ENCODE peak calls at places on chromosome 7, in five cellular contexts. L is CD4-positive, alpha-beta memory T cell; C is Panc1; Q is brain microvascular endothelial cell; G is CD8-positive, alpha-beta memory T cell. R is an unnamed sample.
A peak's percentile ranks its signal among the peaks of the same experiment; 100 is the strongest.

GRCh38 chr7:12635830-12636229 is 51.6 kb upstream of the ARL4A start:
- DNase-seq in L (no peak), C (no peak), Q (no peak), G (peak; percentile 26), R (no peak)

GRCh38 chr7:51467384-51468017 is 150.9 kb upstream of the COBL start:
- DNase-seq in L (no peak), C (no peak), Q (no peak), G (peak; percentile 62), R (no peak)

GRCh38 chr7:148963583-148964509 is 64.5 kb downstream of the PDIA4 start:
- DNase-seq in L (no peak), C (no peak), Q (peak; percentile 7), G (no peak), R (no peak)

GRCh38 chr7:31421607-31422006 is 81.1 kb upstream of the NEUROD6 start:
- DNase-seq in L (no peak), C (no peak), Q (no peak), G (no peak), R (no peak)

GRCh38 chr7:2008936-2009540 is 223.7 kb downstream of the MAD1L1 start:
- DNase-seq in L (no peak), C (no peak), Q (no peak), G (no peak), R (peak; percentile 74)

GRCh38 chr7:65812281-65812680 is 60.6 kb upstream of the VKORC1L1 start:
- DNase-seq in L (no peak), C (no peak), Q (peak; percentile 50), G (no peak), R (no peak)

GRCh38 chr7:29146082-29146706 is at the start of gene CPVL:
- DNase-seq in L (no peak), C (no peak), Q (no peak), G (no peak), R (peak; percentile 89)

GRCh38 chr7:94440460-94441039 is 45.9 kb downstream of the COL1A2 start:
- DNase-seq in L (no peak), C (no peak), Q (no peak), G (no peak), R (no peak)

GRCh38 chr7:5396542-5396941 is 27.1 kb downstream of the TNRC18 start:
- DNase-seq in L (peak; percentile 76), C (no peak), Q (no peak), G (peak; percentile 70), R (no peak)

GRCh38 chr7:130891254-130892094 is 157.5 kb upstream of the KLF14 start:
- DNase-seq in L (no peak), C (no peak), Q (peak; percentile 95), G (no peak), R (peak; percentile 80)

GRCh38 chr7:1548438-1548831 is 7.6 kb downstream of the TMEM184A start:
- DNase-seq in L (peak; percentile 43), C (no peak), Q (no peak), G (no peak), R (no peak)

GRCh38 chr7:88599528-88599927 is 160.0 kb upstream of the ZNF804B start:
- DNase-seq in L (no peak), C (no peak), Q (no peak), G (no peak), R (no peak)

GRCh38 chr7:25469669-25470068 is 241.4 kb upstream of the NPVF start:
- DNase-seq in L (no peak), C (no peak), Q (no peak), G (no peak), R (no peak)

GRCh38 chr7:25075459-25075858 is 49.6 kb downstream of the CYCS start:
- DNase-seq in L (no peak), C (no peak), Q (no peak), G (no peak), R (no peak)

GRCh38 chr7:54596747-54597146 is 54.6 kb downstream of the VSTM2A start:
- DNase-seq in L (no peak), C (no peak), Q (no peak), G (no peak), R (no peak)
- H3K27ac ChIP-seq in L (no peak overlapping the region), C (no peak overlapping the region), Q (no peak overlapping the region), G (no peak overlapping the region), R (no peak overlapping the region)

GRCh38 chr7:33807779-33808482 is 97.4 kb upstream of the BMPER start:
- DNase-seq in L (no peak), C (no peak), Q (peak; percentile 89), G (no peak), R (no peak)
- H3K27ac ChIP-seq in L (no peak overlapping the region), C (no peak overlapping the region), Q (peak overlapping the region; percentile 74), G (no peak overlapping the region), R (no peak overlapping the region)

GRCh38 chr7:128833148-128833938 is 3.1 kb downstream of the FLNC start:
- DNase-seq in L (no peak), C (no peak), Q (peak; percentile 88), G (no peak), R (peak; percentile 83)
- H3K27ac ChIP-seq in L (no peak overlapping the region), C (no peak overlapping the region), Q (peak overlapping the region; percentile 57), G (peak overlapping the region; percentile 74), R (peak overlapping the region; percentile 77)

DNA sequence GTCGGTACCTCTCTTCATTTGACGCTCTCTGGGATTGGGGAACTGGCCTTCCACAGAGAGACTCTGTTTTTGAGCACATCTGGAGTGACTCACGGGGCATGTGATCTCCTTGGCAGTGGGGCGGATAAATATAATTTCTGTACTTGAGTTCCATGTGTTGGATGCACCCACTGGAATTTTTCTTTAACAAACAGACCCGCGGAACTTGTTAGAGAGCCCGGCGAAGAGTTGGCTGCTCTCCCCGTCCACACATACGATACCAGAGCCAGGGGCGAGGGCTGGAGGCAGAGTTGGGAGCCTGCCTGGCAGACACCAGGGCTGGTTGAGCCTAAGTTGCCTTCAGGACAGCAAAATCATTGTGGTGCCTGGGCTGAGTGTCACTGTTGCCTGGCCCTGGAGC is at the start of gene FAM180A:
- DNase-seq in L (no peak), C (no peak), Q (no peak), G (no peak), R (peak; percentile 88)
- H3K27ac ChIP-seq in L (no peak within 1 kb of the TSS), C (no peak within 1 kb of the TSS), Q (no peak within 1 kb of the TSS), G (no peak within 1 kb of the TSS), R (peak within 1 kb of the TSS; percentile 85)

DNA sequence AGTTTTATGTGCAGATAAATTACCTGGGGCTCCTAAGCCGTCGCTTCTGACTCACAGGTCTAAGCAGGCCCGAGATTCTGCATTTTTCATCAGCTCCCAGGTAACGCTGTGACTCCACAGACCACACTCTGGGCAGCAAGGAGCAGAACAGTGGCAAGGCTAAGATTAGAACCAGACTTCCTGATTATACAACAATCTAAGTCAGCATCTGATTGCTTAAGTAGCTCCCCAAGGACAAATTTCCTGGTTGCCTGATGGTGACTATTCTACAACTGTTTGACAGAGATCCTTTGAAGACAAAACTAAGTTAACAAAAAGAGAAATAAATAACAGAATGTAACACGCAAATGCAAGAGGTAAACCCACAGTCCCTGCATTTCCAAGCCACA is 69.0 kb downstream of the CREB3L2 start:
- DNase-seq in L (no peak), C (no peak), Q (no peak), G (no peak), R (no peak)
- H3K27ac ChIP-seq in L (no peak overlapping the region), C (no peak overlapping the region), Q (peak overlapping the region; percentile 98), G (peak overlapping the region; percentile 57), R (peak overlapping the region; percentile 97)

GRCh38 chr7:77308792-77309191 is 107.4 kb downstream of the GSAP start:
- DNase-seq in L (no peak), C (no peak), Q (no peak), G (no peak), R (no peak)
- H3K27ac ChIP-seq in L (no peak overlapping the region), C (no peak overlapping the region), Q (no peak overlapping the region), G (no peak overlapping the region), R (peak overlapping the region; percentile 34)

DNA sequence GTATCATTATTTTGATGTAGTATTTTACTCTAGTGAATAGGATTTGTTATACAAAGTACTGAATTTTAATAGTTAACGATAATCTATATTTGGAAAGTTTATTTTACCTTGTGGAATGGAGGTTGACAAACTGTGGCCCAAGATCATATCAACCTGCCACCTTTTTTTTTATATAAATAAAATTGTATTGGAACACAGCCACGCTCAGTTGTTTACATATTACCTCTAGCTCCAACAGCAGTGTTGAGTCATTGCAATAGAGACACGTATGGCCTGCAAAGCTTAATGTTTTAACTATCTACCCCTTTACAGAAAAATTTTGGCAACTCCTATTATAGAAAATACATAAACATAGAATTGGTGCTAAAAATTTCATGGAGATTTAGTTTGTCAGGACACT is 239.3 kb downstream of the THSD7A start:
- DNase-seq in L (no peak), C (no peak), Q (no peak), G (no peak), R (no peak)
- H3K27ac ChIP-seq in L (no peak overlapping the region), C (no peak overlapping the region), Q (no peak overlapping the region), G (no peak overlapping the region), R (no peak overlapping the region)